ENCODE peak calls at places on chromosomes 7 and 10, in eight cellular contexts. Y is T follicular helper cell; X is activated naive CD4-positive, alpha-beta T cell; O is C1 segment of cervical spinal cord; C is nucleus accumbens; T is EH; I is non-pigmented ciliary epithelial cell; U is astrocyte of the spinal cord. P is an unnamed sample.
A peak's percentile ranks its signal among the peaks of the same experiment; 100 is the strongest.

GRCh38 chr7:132635127-132635526 is 58.9 kb upstream of the PLXNA4 start:
- DNase-seq in Y (no peak), X (no peak), O (no peak), C (no peak), T (no peak), I (no peak), U (no peak), P (no peak)

GRCh38 chr10:132557696-132558515 is 20.3 kb downstream of the INPP5A start:
- DNase-seq in Y (no peak), X (no peak), O (no peak), C (no peak), T (no peak), I (no peak), U (no peak), P (no peak)

GRCh38 chr10:412109-412508 is 276.9 kb downstream of the ZMYND11 start:
- DNase-seq in Y (no peak), X (no peak), O (no peak), C (no peak), T (no peak), I (no peak), U (no peak), P (no peak)

GRCh38 chr10:27225011-27225590 is 15.5 kb downstream of the ACBD5 start:
- DNase-seq in Y (no peak), X (no peak), O (no peak), C (no peak), T (no peak), I (no peak), U (no peak), P (no peak)

GRCh38 chr7:26398436-26399308 is 107.0 kb downstream of the SNX10 start:
- DNase-seq in Y (no peak), X (no peak), O (peak; percentile 78), C (peak; percentile 59), T (peak; percentile 55), I (no peak), U (peak; percentile 13), P (peak; percentile 90)

GRCh38 chr7:97470726-97471125 is 261.2 kb upstream of the TAC1 start:
- DNase-seq in Y (no peak), X (no peak), O (no peak), C (no peak), T (no peak), I (no peak), U (no peak), P (no peak)

GRCh38 chr10:101214446-101215396 is 14.5 kb downstream of the LBX1 start:
- DNase-seq in Y (peak; percentile 62), X (peak; percentile 56), O (peak; percentile 5), C (peak; percentile 70), T (peak; percentile 48), I (no peak), U (peak; percentile 26), P (peak; percentile 80)

GRCh38 chr7:300048-300447 is 10.1 kb downstream of the FOXL3 start:
- DNase-seq in Y (no peak), X (no peak), O (no peak), C (no peak), T (no peak), I (no peak), U (no peak), P (peak; percentile 26)

GRCh38 chr7:70400829-70401380 is 731.0 kb upstream of the GALNT17 start:
- DNase-seq in Y (no peak), X (no peak), O (no peak), C (no peak), T (no peak), I (no peak), U (no peak), P (no peak)

P was measured in upper lobe of right lung.